ENCODE peak calls at places on chromosome 19, in seven cellular contexts. M is cardiac muscle cell; V is CD4-positive, alpha-beta T cell; P is H9; I is Peyer's patch; Y is stomach; C is activated B cell treated with CpG ODN at 0.5 μM for 24 hours. K is an unnamed sample.

GRCh38 chr19:57317503-57317902 is 2.8 kb upstream of the ZNF543 start:
- DNase-seq in P (peak), V (no peak), Y (no peak), I (no peak), M (peak), C (no peak), K (no peak)

GRCh38 chr19:33234092-33234491 is 8.4 kb upstream of the SLC7A10 start:
- DNase-seq in V (no peak), Y (no peak), M (no peak), P (no peak), I (no peak), C (no peak), K (no peak)

GRCh38 chr19:32909257-32909656 is 39.7 kb upstream of the SLC7A9 start:
- DNase-seq in M (peak), C (no peak), Y (no peak), P (no peak), I (no peak), V (no peak), K (no peak)

GRCh38 chr19:54364775-54365257 is at the start of gene LAIR1:
- DNase-seq in P (no peak), I (peak), V (peak), M (peak), C (no peak), Y (peak), K (no peak)

GRCh38 chr19:16951529-16951928 is 62.7 kb downstream of the F2RL3 start:
- DNase-seq in Y (no peak), P (no peak), C (no peak), M (no peak), V (no peak), I (no peak), K (peak)

GRCh38 chr19:33134571-33135041 is 2.7 kb downstream of the WDR88 start:
- DNase-seq in I (peak), M (no peak), P (peak), C (no peak), V (peak), Y (no peak), K (peak)

GRCh38 chr19:38917921-38918491 is 6.0 kb upstream of the CCER2 start:
- DNase-seq in I (peak), Y (no peak), M (peak), V (no peak), C (no peak), P (no peak), K (no peak)

GRCh38 chr19:16327911-16328823 is 3.5 kb downstream of the KLF2 start:
- DNase-seq in P (no peak), V (peak), I (peak), C (peak), Y (peak), M (peak), K (peak)

GRCh38 chr19:27974082-27974513 is 1238.9 kb downstream of the UQCRFS1 start:
- DNase-seq in P (peak), V (no peak), M (peak), I (no peak), C (no peak), Y (peak), K (no peak)

GRCh38 chr19:38180071-38180470 is 44.0 kb downstream of the DPF1 start:
- DNase-seq in V (no peak), C (no peak), Y (no peak), P (no peak), M (no peak), I (no peak), K (no peak)

GRCh38 chr19:19354932-19355331 is 34.3 kb downstream of the MAU2 start:
- DNase-seq in Y (no peak), V (no peak), I (no peak), C (no peak), P (no peak), M (no peak), K (no peak)

GRCh38 chr19:8459520-8460260 is 14.9 kb downstream of the HNRNPM start:
- DNase-seq in C (no peak), V (no peak), P (no peak), Y (no peak), I (no peak), M (peak), K (no peak)

GRCh38 chr19:38883286-38883685 is 5.2 kb upstream of the RINL start:
- DNase-seq in M (no peak), V (no peak), P (no peak), I (no peak), C (no peak), Y (no peak), K (no peak)

GRCh38 chr19:21321996-21322395 is 7.2 kb downstream of the ZNF708 start:
- DNase-seq in M (peak), Y (no peak), C (no peak), V (no peak), P (no peak), I (no peak), K (no peak)

GRCh38 chr19:31698352-31698751 is 349.1 kb upstream of the TSHZ3 start:
- DNase-seq in C (no peak), V (no peak), Y (no peak), I (no peak), P (no peak), M (no peak), K (no peak)

GRCh38 chr19:10228925-10229324 is 2.2 kb downstream of the S1PR2 start:
- DNase-seq in C (no peak), V (peak), M (peak), P (peak), I (peak), Y (no peak), K (peak)

GRCh38 chr19:10271543-10272086 is 695 bp downstream of the ICAM1 start:
- DNase-seq in I (peak), C (peak), Y (no peak), P (no peak), M (peak), V (no peak), K (peak)

GRCh38 chr19:42433503-42434260 is 6.5 kb upstream of the LIPE start:
- DNase-seq in P (peak), I (peak), Y (peak), C (no peak), M (peak), V (peak), K (peak)

GRCh38 chr19:33294058-33294798 is 8.1 kb downstream of the CEBPA start:
- DNase-seq in I (no peak), P (no peak), M (no peak), C (no peak), Y (no peak), V (no peak), K (no peak)

GRCh38 chr19:16202320-16203255 is 4.9 kb downstream of the AP1M1 start:
- DNase-seq in M (no peak), V (no peak), I (peak), C (no peak), P (no peak), Y (no peak), K (no peak)

GRCh38 chr19:48123907-48124675 is 13.5 kb upstream of the PLA2G4C start:
- DNase-seq in C (no peak), I (no peak), Y (no peak), P (no peak), V (no peak), M (peak), K (peak)

GRCh38 chr19:53086949-53087348 is 16.3 kb downstream of the ZNF160 start:
- DNase-seq in V (no peak), I (no peak), C (no peak), P (no peak), M (peak), Y (no peak), K (no peak)

GRCh38 chr19:18677156-18677555 is 6.3 kb upstream of the CRTC1 start:
- DNase-seq in I (no peak), V (no peak), M (no peak), C (no peak), Y (no peak), P (no peak), K (no peak)

GRCh38 chr19:38562096-38562495 is 55.7 kb downstream of the MAP4K1 start:
- DNase-seq in M (no peak), C (no peak), P (no peak), I (no peak), V (no peak), Y (no peak), K (peak)

GRCh38 chr19:44627631-44628030 is 14.3 kb downstream of the IGSF23 start:
- DNase-seq in C (no peak), P (no peak), M (no peak), V (no peak), Y (no peak), I (no peak), K (no peak)

GRCh38 chr19:34667349-34668076 is 9.4 kb downstream of the SCGB2B2 start:
- DNase-seq in I (no peak), C (no peak), P (peak), V (no peak), Y (no peak), M (peak), K (no peak)

GRCh38 chr19:48630289-48631036 is 6.7 kb downstream of the DBP start:
- DNase-seq in M (peak), I (peak), V (no peak), Y (peak), C (no peak), P (peak), K (no peak)

GRCh38 chr19:39359026-39359425 is 16.8 kb downstream of the SAMD4B start:
- DNase-seq in V (no peak), C (no peak), M (no peak), I (no peak), Y (no peak), P (no peak), K (no peak)

GRCh38 chr19:34241513-34242337 is 12.6 kb upstream of the GARRE1 start:
- DNase-seq in V (peak), P (peak), M (no peak), I (peak), Y (peak), C (no peak), K (peak)

GRCh38 chr19:18593367-18594095 is 4.9 kb downstream of the REX1BD start:
- DNase-seq in M (no peak), I (no peak), P (peak), Y (no peak), C (no peak), V (no peak), K (peak)

DNA sequence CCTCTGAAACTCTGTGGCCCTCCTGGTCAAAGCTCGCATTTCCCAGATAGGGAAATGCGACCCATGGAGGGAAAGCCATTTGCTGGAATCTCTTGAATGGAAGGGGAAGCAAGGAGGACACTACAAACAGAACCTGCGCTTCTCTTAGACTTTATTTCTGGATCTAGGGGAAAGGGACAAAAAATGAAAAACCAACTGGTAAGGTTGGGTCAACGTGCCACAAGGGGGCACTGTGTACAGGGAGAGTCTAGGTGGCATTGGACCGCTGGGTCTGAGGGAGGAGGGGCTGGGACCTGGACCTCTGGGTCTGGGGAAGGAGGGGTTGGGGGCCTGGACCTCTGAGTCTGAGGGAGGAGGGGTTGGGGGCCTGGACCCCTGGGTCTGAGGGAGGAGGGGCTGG is 5.0 kb downstream of the KLK4 start:
- DNase-seq in Y (peak), P (peak), C (no peak), I (peak), V (peak), M (peak), K (peak)
- TF ChIP-seq CTCF in Y (no peak), P (peak), C (no peak), I (peak), V (peak), M (peak), K (peak)

DNA sequence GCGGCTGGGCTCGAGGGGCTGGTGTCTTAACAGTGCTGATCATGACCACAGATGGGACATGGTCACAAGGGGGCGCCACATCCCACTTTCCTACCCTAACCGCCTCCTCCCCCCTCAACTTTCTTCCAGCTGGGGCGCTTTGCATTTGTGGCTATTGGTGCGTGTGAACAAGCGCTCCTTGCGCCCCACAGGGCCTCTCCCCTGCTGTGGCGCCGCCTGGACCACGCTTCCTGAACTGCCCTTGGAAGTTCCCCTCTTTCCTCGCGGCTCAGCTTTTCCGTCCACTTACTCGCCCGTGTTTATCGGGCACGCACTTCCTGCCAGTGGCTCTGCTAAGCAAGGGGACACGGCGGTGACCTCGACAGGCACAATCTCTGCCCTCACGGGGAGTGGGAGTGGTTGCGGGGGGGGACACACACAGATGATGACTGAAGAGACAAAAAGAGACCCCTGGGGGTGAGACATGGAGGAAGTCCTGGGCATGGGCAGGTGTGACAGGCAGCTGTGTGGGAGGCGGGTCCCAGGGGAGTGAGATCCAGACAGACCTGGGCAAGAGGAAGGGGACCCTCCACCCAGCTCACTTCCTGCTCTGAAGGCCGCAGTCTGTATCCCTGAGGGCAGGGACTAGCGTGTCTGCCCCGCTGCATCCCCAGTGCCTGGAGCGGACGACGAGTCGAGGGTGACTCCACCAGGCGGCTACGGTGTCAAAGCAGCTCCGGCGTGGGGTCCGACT is 40.3 kb downstream of the ZNF787 start:
- DNase-seq in V (peak), M (peak), Y (peak), C (peak), I (peak), P (peak), K (peak)
- TF ChIP-seq CTCF in V (peak), M (peak), Y (peak), C (no peak), I (peak), P (peak), K (peak)

DNA sequence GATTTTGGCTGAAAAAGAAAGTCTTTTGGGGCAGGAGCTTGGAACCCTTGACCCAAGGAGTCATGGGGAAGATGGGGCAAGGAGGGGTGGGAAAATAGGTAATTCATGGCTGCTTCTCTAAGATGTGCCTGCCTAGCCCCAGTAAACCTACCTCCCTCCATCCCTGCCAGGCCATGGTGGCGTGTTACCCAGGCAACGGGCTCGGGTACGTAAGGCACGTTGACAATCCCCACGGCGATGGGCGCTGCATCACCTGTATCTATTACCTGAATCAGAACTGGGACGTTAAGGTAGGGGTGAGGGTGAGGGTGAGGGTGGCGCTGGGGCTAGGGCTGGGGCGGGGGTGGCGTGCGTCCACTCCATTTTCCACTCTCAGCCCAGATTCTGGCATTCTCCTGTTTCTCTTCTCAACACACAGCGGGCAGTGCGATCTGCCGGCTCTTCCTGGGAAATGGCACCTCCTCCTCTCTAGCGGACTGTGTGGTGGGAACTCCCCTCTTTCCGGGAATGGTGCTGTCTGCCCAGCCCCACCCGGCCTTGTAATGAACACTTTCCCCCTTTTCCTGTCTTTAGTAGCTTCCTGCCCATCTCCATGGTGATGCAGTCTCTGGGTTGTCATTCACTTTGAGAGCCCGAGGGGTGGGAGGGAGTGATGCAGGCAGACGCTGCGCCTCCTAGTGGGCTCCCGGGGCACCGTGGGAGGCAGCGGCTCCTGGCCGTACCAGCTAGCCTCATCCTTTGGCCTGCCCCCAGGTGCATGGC is 7.6 kb downstream of the EGLN2 start:
- DNase-seq in M (peak), P (peak), I (peak), Y (peak), C (peak), V (peak), K (peak)
- TF ChIP-seq CTCF in M (peak), P (peak), I (peak), Y (peak), C (no peak), V (peak), K (peak)

DNA sequence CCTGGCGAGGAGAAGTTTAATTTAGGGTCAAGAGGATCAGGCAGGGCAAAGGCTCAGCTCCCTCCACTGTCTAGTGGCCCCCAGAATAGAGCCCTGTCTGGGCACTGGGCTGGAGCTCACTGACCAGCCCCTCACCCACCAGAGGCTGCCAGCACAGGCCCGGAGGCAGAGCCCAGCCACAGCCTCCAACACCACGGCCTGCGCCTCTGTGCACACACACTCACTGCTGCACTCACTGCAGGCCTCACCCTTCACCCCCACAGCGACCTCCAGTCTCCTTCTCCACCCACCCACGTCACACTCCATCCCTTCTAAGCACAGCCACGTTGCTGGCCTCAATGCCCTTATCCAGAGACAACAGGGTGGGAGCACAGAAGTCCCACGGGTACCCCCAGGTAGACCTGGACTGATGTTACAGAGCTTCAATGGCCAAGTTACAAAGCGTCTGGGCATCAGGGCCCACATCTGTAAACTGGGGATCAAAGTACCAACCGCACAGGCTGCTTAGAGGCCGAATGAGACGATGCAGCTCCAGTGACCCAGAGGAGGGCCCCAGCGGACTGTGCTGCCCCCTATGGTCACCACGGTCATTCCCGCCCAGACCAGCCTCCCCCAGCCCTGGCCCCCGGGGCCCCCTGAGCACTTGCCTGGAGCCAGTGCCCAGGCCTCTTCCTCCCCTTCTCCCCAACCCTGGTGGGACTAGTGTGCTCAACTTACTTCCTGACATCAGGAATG is 4.5 kb upstream of the PRKD2 start:
- DNase-seq in Y (no peak), P (peak), I (no peak), V (no peak), C (no peak), M (no peak), K (no peak)
- TF ChIP-seq CTCF in Y (no peak), P (peak), I (no peak), V (no peak), C (no peak), M (no peak), K (no peak)

DNA sequence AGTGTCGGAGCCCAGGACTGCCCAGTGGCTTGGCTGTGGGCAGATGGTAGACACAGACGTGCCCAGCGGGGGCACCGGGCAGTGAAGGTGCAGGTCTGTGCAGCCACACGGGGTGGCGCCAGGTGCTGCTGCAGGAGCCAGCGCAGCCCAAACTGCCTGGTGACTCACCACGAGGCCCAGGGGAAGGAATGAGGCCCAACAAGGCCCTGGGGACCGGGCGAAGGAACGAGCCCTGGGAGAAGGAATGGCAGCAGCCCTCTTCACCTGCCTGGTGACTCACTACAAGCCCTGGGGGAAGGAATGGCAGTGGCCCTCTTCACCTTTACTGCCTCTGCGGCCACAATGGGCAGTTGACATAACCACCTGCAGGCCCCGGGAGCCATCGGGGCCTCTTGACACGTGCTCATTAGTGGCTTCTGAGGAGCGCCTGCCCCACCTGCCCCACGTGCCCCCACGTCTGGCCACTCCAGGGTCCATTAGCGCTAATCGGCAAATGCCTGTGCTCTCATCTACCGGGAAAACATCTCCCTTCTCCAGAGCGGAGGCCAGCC is 9.3 kb downstream of the MED16 start:
- DNase-seq in Y (no peak), V (no peak), M (no peak), I (no peak), P (peak), C (no peak), K (no peak)
- TF ChIP-seq CTCF in Y (no peak), V (no peak), M (no peak), I (no peak), P (no peak), C (no peak), K (no peak)

GRCh38 chr19:4624733-4625362 is 14.5 kb upstream of the TNFAIP8L1 start:
- DNase-seq in P (peak), V (no peak), Y (no peak), C (no peak), I (no peak), M (peak), K (peak)
- TF ChIP-seq CTCF in P (peak), V (no peak), Y (no peak), C (no peak), I (no peak), M (peak), K (no peak)

GRCh38 chr19:15113245-15114152 is 6.3 kb downstream of the SYDE1 start:
- DNase-seq in M (no peak), I (no peak), P (peak), Y (no peak), V (no peak), C (no peak), K (no peak)

GRCh38 chr19:15110418-15110815 is 3.2 kb downstream of the SYDE1 start:
- DNase-seq in M (no peak), C (no peak), P (no peak), Y (no peak), I (no peak), V (no peak), K (no peak)

GRCh38 chr19:15114153-15114540 is 6.9 kb downstream of the SYDE1 start:
- DNase-seq in M (peak), P (no peak), I (no peak), C (no peak), V (no peak), Y (no peak), K (no peak)

GRCh38 chr19:15111758-15112157 is 4.6 kb downstream of the SYDE1 start:
- DNase-seq in V (no peak), I (no peak), P (no peak), Y (no peak), M (no peak), C (no peak), K (no peak)

DNA sequence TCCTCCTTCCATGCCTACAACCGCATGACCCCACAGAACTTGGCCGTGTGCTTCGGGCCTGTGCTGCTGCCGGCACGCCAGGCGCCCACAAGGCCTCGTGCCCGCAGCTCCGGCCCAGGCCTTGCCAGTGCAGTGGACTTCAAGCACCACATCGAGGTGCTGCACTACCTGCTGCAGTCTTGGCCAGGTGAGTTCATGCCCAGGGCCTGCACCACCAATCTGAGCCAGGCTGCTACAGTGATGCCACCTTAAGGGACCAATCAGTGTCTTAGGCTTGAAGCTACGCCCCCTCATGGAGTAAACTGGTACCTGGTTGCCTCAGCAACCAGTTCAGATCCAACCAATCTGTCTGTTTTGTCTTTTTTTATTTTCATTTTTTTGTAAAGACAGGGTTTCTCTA is 5.2 kb downstream of the SYDE1 start:
- DNase-seq in M (no peak), V (no peak), Y (no peak), P (peak), C (no peak), I (no peak), K (no peak)
- TF ChIP-seq CTCF in M (no peak), V (no peak), Y (no peak), P (no peak), C (no peak), I (no peak), K (no peak)